ENCODE peak calls at places on chromosomes 12 and 14, in four cellular contexts. One of them, this sample, is unnamed.

GRCh38 chr14:104283197-104284106 is 145.1 kb downstream of the KIF26A start:
- DNase-seq in WERI-Rb-1: peak
- DNase-seq in CD8-positive, alpha-beta memory T cell: no peak
- DNase-seq in naive thymus-derived CD4-positive, alpha-beta T cell: no peak
- DNase-seq in this sample: no peak

GRCh38 chr14:90579816-90580215 is 183.0 kb downstream of the CALM1 start:
- DNase-seq in CD8-positive, alpha-beta memory T cell: no peak
- DNase-seq in naive thymus-derived CD4-positive, alpha-beta T cell: no peak
- DNase-seq in WERI-Rb-1: no peak
- DNase-seq in this sample: no peak

GRCh38 chr12:4439736-4440135 is 5.9 kb downstream of the FGF6 start:
- DNase-seq in naive thymus-derived CD4-positive, alpha-beta T cell: no peak
- DNase-seq in WERI-Rb-1: no peak
- DNase-seq in CD8-positive, alpha-beta memory T cell: no peak
- DNase-seq in this sample: no peak

GRCh38 chr14:94864421-94865195 is 94.7 kb upstream of the GSC start:
- DNase-seq in CD8-positive, alpha-beta memory T cell: no peak
- DNase-seq in naive thymus-derived CD4-positive, alpha-beta T cell: no peak
- DNase-seq in WERI-Rb-1: peak
- DNase-seq in this sample: no peak

GRCh38 chr12:20194171-20194570 is 174.2 kb upstream of the PDE3A start:
- DNase-seq in naive thymus-derived CD4-positive, alpha-beta T cell: no peak
- DNase-seq in CD8-positive, alpha-beta memory T cell: no peak
- DNase-seq in WERI-Rb-1: peak
- DNase-seq in this sample: no peak

GRCh38 chr12:64236549-64236948 is 14.5 kb upstream of the KICS2 start:
- DNase-seq in naive thymus-derived CD4-positive, alpha-beta T cell: no peak
- DNase-seq in CD8-positive, alpha-beta memory T cell: no peak
- DNase-seq in WERI-Rb-1: no peak
- DNase-seq in this sample: no peak

GRCh38 chr12:34397591-34398365 is 375.5 kb downstream of the ALG10 start:
- DNase-seq in naive thymus-derived CD4-positive, alpha-beta T cell: peak
- DNase-seq in CD8-positive, alpha-beta memory T cell: no peak
- DNase-seq in WERI-Rb-1: no peak
- DNase-seq in this sample: no peak

GRCh38 chr12:102631274-102631673 is 150.9 kb upstream of the IGF1 start:
- DNase-seq in WERI-Rb-1: no peak
- DNase-seq in CD8-positive, alpha-beta memory T cell: no peak
- DNase-seq in naive thymus-derived CD4-positive, alpha-beta T cell: no peak
- DNase-seq in this sample: no peak

GRCh38 chr12:6684609-6685008 is 4.6 kb downstream of the ZNF384 start:
- DNase-seq in WERI-Rb-1: peak
- DNase-seq in naive thymus-derived CD4-positive, alpha-beta T cell: no peak
- DNase-seq in CD8-positive, alpha-beta memory T cell: peak
- DNase-seq in this sample: no peak

GRCh38 chr14:34450958-34451357 is 11.1 kb downstream of the SPTSSA start:
- DNase-seq in naive thymus-derived CD4-positive, alpha-beta T cell: no peak
- DNase-seq in CD8-positive, alpha-beta memory T cell: no peak
- DNase-seq in WERI-Rb-1: no peak
- DNase-seq in this sample: no peak

DNA sequence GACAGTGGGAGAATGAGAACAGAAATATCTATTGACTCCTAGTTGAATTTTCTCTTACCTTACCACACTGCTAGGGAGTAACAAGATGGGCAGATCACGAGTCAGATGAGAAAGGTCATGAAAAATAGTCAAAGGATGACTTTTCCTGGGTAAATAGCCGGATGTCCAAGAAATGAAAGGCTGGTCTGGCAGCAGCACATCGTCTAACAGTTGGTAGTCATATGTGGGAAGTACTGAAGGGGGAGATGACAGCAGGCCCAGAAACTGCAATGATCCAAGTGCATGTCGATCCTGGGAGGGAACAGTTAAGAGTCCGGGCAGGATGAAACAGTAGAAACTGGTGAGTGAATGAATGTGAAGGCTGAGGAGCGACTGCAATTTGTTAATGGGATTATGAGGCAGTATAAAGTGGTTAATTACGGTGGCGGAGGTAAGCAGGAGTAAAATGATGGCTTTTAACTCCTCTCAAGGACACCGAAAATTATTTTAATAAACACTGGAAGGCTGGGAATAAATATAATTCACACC is 1.2 kb upstream of the ERC1 start:
- DNase-seq in CD8-positive, alpha-beta memory T cell: no peak
- DNase-seq in WERI-Rb-1: peak
- DNase-seq in naive thymus-derived CD4-positive, alpha-beta T cell: no peak
- DNase-seq in this sample: peak
- H3K4me3 ChIP-seq in CD8-positive, alpha-beta memory T cell: peak
- H3K4me3 ChIP-seq in WERI-Rb-1: peak
- H3K4me3 ChIP-seq in naive thymus-derived CD4-positive, alpha-beta T cell: peak
- H3K4me3 ChIP-seq in this sample: peak

GRCh38 chr12:131025234-131025633 is 71.5 kb downstream of the ADGRD1 start:
- DNase-seq in WERI-Rb-1: no peak
- DNase-seq in naive thymus-derived CD4-positive, alpha-beta T cell: no peak
- DNase-seq in CD8-positive, alpha-beta memory T cell: no peak
- DNase-seq in this sample: no peak

GRCh38 chr12:131030472-131031328 is 77.0 kb downstream of the ADGRD1 start:
- DNase-seq in CD8-positive, alpha-beta memory T cell: no peak
- DNase-seq in WERI-Rb-1: no peak
- DNase-seq in naive thymus-derived CD4-positive, alpha-beta T cell: no peak
- DNase-seq in this sample: no peak

GRCh38 chr12:131028587-131029338 is 75.1 kb downstream of the ADGRD1 start:
- DNase-seq in naive thymus-derived CD4-positive, alpha-beta T cell: no peak
- DNase-seq in CD8-positive, alpha-beta memory T cell: no peak
- DNase-seq in WERI-Rb-1: no peak
- DNase-seq in this sample: no peak

GRCh38 chr12:131025939-131026702 is 72.4 kb downstream of the ADGRD1 start:
- DNase-seq in CD8-positive, alpha-beta memory T cell: no peak
- DNase-seq in naive thymus-derived CD4-positive, alpha-beta T cell: no peak
- DNase-seq in WERI-Rb-1: no peak
- DNase-seq in this sample: no peak

GRCh38 chr12:131027876-131028586 is 74.3 kb downstream of the ADGRD1 start:
- DNase-seq in CD8-positive, alpha-beta memory T cell: no peak
- DNase-seq in naive thymus-derived CD4-positive, alpha-beta T cell: no peak
- DNase-seq in WERI-Rb-1: no peak
- DNase-seq in this sample: no peak
- H3K4me3 ChIP-seq in CD8-positive, alpha-beta memory T cell: no peak
- H3K4me3 ChIP-seq in naive thymus-derived CD4-positive, alpha-beta T cell: no peak
- H3K4me3 ChIP-seq in WERI-Rb-1: no peak
- H3K4me3 ChIP-seq in this sample: no peak

DNA sequence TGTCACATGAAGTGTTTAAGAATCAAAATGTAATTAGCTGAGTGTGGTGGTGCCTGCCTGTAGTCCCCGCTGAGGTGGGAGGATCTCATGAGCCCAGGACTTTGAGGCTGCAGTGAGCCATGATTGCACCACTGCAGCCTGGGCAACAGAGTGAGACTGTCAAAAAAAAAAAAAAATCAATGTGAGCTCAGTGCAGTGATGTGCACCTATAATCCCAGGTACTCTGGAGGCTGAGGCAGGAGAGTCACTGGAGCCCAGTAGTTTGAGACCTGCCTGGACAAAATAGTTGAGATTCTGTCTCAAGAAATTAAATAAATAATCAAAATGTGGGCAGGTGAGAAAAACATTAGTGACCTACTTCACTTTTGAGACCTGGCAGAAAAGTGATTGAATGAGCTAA is 140.0 kb downstream of the MON2 start:
- DNase-seq in WERI-Rb-1: no peak
- DNase-seq in CD8-positive, alpha-beta memory T cell: no peak
- DNase-seq in naive thymus-derived CD4-positive, alpha-beta T cell: no peak
- DNase-seq in this sample: no peak
- H3K4me3 ChIP-seq in WERI-Rb-1: no peak
- H3K4me3 ChIP-seq in CD8-positive, alpha-beta memory T cell: no peak
- H3K4me3 ChIP-seq in naive thymus-derived CD4-positive, alpha-beta T cell: no peak
- H3K4me3 ChIP-seq in this sample: no peak

GRCh38 chr14:89351364-89351957 is 65.6 kb downstream of the FOXN3 start:
- DNase-seq in WERI-Rb-1: no peak
- DNase-seq in naive thymus-derived CD4-positive, alpha-beta T cell: no peak
- DNase-seq in CD8-positive, alpha-beta memory T cell: no peak
- DNase-seq in this sample: no peak
- H3K4me3 ChIP-seq in WERI-Rb-1: no peak
- H3K4me3 ChIP-seq in naive thymus-derived CD4-positive, alpha-beta T cell: peak
- H3K4me3 ChIP-seq in CD8-positive, alpha-beta memory T cell: peak
- H3K4me3 ChIP-seq in this sample: no peak

GRCh38 chr12:15783288-15783687 is 5.9 kb downstream of the EPS8 start:
- DNase-seq in naive thymus-derived CD4-positive, alpha-beta T cell: no peak
- DNase-seq in WERI-Rb-1: no peak
- DNase-seq in CD8-positive, alpha-beta memory T cell: no peak
- DNase-seq in this sample: no peak

GRCh38 chr12:15789215-15790171 is at the start of gene EPS8:
- DNase-seq in WERI-Rb-1: peak
- DNase-seq in naive thymus-derived CD4-positive, alpha-beta T cell: peak
- DNase-seq in CD8-positive, alpha-beta memory T cell: peak
- DNase-seq in this sample: peak

GRCh38 chr12:15788266-15789214 is 648 bp downstream of the EPS8 start:
- DNase-seq in CD8-positive, alpha-beta memory T cell: peak
- DNase-seq in WERI-Rb-1: peak
- DNase-seq in naive thymus-derived CD4-positive, alpha-beta T cell: no peak
- DNase-seq in this sample: peak

GRCh38 chr12:15782667-15783066 is 6.5 kb downstream of the EPS8 start:
- DNase-seq in CD8-positive, alpha-beta memory T cell: no peak
- DNase-seq in naive thymus-derived CD4-positive, alpha-beta T cell: no peak
- DNase-seq in WERI-Rb-1: no peak
- DNase-seq in this sample: no peak

GRCh38 chr12:15787801-15788200 is 1.4 kb downstream of the EPS8 start:
- DNase-seq in WERI-Rb-1: no peak
- DNase-seq in naive thymus-derived CD4-positive, alpha-beta T cell: no peak
- DNase-seq in CD8-positive, alpha-beta memory T cell: peak
- DNase-seq in this sample: no peak
- H3K4me3 ChIP-seq in WERI-Rb-1: peak
- H3K4me3 ChIP-seq in naive thymus-derived CD4-positive, alpha-beta T cell: peak
- H3K4me3 ChIP-seq in CD8-positive, alpha-beta memory T cell: no peak
- H3K4me3 ChIP-seq in this sample: peak

GRCh38 chr12:1692895-1693294 is 2.0 kb downstream of the ADIPOR2 start:
- DNase-seq in naive thymus-derived CD4-positive, alpha-beta T cell: no peak
- DNase-seq in CD8-positive, alpha-beta memory T cell: no peak
- DNase-seq in WERI-Rb-1: no peak
- DNase-seq in this sample: no peak
- H3K4me3 ChIP-seq in naive thymus-derived CD4-positive, alpha-beta T cell: no peak
- H3K4me3 ChIP-seq in CD8-positive, alpha-beta memory T cell: no peak
- H3K4me3 ChIP-seq in WERI-Rb-1: no peak
- H3K4me3 ChIP-seq in this sample: no peak

DNA sequence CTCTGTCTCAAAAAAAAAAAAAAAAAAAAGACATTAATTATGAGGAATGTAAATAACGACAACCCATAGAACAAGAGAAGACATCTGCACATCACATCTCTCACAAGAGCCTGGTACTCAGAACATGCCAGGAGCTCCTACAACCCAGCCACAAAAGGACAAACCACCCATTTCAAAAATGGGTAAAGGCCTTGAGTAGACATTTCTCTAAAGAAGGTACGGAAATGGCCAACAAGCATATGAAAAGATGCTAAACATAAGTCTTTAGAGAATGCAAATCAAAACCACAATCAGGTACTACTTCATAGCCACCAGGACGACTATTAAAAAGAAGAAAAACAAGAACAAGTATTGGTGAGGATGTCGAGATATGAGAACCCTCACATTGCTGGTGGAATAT is 13.3 kb downstream of the AMN start:
- DNase-seq in naive thymus-derived CD4-positive, alpha-beta T cell: no peak
- DNase-seq in CD8-positive, alpha-beta memory T cell: no peak
- DNase-seq in WERI-Rb-1: no peak
- DNase-seq in this sample: no peak
- H3K4me3 ChIP-seq in naive thymus-derived CD4-positive, alpha-beta T cell: no peak
- H3K4me3 ChIP-seq in CD8-positive, alpha-beta memory T cell: no peak
- H3K4me3 ChIP-seq in WERI-Rb-1: no peak
- H3K4me3 ChIP-seq in this sample: no peak

GRCh38 chr12:108833355-108833733 is 24.0 kb downstream of the SSH1 start:
- DNase-seq in naive thymus-derived CD4-positive, alpha-beta T cell: no peak
- DNase-seq in CD8-positive, alpha-beta memory T cell: no peak
- DNase-seq in WERI-Rb-1: no peak
- DNase-seq in this sample: peak
- H3K4me3 ChIP-seq in naive thymus-derived CD4-positive, alpha-beta T cell: no peak
- H3K4me3 ChIP-seq in CD8-positive, alpha-beta memory T cell: no peak
- H3K4me3 ChIP-seq in WERI-Rb-1: no peak
- H3K4me3 ChIP-seq in this sample: peak

GRCh38 chr12:119989619-119990381 is 764 bp downstream of the BICDL1 start:
- DNase-seq in WERI-Rb-1: peak
- DNase-seq in naive thymus-derived CD4-positive, alpha-beta T cell: peak
- DNase-seq in CD8-positive, alpha-beta memory T cell: peak
- DNase-seq in this sample: peak
- H3K4me3 ChIP-seq in WERI-Rb-1: peak
- H3K4me3 ChIP-seq in naive thymus-derived CD4-positive, alpha-beta T cell: peak
- H3K4me3 ChIP-seq in CD8-positive, alpha-beta memory T cell: peak
- H3K4me3 ChIP-seq in this sample: peak

GRCh38 chr12:117097159-117097558 is 2.1 kb downstream of the TESC start:
- DNase-seq in naive thymus-derived CD4-positive, alpha-beta T cell: no peak
- DNase-seq in CD8-positive, alpha-beta memory T cell: no peak
- DNase-seq in WERI-Rb-1: peak
- DNase-seq in this sample: no peak

GRCh38 chr12:117096643-117097042 is 2.6 kb downstream of the TESC start:
- DNase-seq in WERI-Rb-1: no peak
- DNase-seq in naive thymus-derived CD4-positive, alpha-beta T cell: no peak
- DNase-seq in CD8-positive, alpha-beta memory T cell: no peak
- DNase-seq in this sample: no peak

GRCh38 chr12:117098071-117098360 is 1.2 kb downstream of the TESC start:
- DNase-seq in CD8-positive, alpha-beta memory T cell: no peak
- DNase-seq in WERI-Rb-1: no peak
- DNase-seq in naive thymus-derived CD4-positive, alpha-beta T cell: no peak
- DNase-seq in this sample: no peak

GRCh38 chr12:117100251-117100650 is 1.0 kb upstream of the TESC start:
- DNase-seq in CD8-positive, alpha-beta memory T cell: no peak
- DNase-seq in WERI-Rb-1: peak
- DNase-seq in naive thymus-derived CD4-positive, alpha-beta T cell: no peak
- DNase-seq in this sample: no peak

DNA sequence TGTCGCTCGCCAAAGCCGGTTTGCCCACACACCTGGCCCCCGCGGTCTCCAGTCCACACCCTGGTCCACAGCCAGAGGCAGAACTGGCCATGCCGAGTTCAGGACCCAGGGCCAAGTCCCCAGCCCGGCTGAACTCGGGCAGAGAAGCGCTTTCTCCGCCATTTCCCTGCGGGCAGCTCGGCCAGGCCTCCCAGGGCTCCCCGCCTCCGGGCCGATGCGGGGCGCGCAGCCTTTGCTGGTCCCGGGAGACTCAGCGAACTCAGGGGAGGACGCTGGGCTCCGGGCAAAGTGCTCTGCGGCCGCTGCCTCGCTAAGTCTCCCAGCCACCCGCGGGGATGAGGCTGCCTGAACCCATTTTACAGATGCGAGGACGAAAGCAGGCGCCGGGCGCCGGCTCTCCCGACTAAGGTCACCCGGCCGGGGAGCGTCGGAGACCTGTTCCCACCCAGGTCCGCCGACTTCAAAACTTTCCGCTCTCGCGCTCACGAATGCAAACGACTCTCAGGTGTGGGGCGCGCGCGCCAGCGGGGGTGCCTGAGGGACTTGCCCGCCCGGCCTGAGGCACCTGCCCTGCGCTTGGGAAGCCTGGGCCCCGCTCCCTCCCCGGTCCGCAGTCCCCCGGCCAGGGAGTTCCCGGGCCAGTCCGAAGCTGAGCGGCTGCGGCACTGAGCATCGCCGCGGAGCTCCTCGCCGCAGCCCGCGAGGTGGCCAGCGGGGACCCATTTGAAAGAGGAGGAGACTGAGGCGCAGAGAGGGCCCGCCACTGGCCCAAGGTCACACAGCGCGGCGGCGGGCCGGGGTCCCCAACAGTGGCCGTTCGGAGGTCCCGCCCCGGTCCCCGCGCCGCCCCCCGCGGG is 627 bp downstream of the TESC start:
- DNase-seq in WERI-Rb-1: no peak
- DNase-seq in naive thymus-derived CD4-positive, alpha-beta T cell: no peak
- DNase-seq in CD8-positive, alpha-beta memory T cell: no peak
- DNase-seq in this sample: no peak
- H3K4me3 ChIP-seq in WERI-Rb-1: peak
- H3K4me3 ChIP-seq in naive thymus-derived CD4-positive, alpha-beta T cell: peak
- H3K4me3 ChIP-seq in CD8-positive, alpha-beta memory T cell: peak
- H3K4me3 ChIP-seq in this sample: peak